ENCODE peak calls at places on chromosomes 1 and 21, in nine cellular contexts. K is astrocyte of the spinal cord, X is A673, N is tibial nerve, L is brain microvascular endothelial cell, I is HFFc6, P is BJ, F is cardiac muscle cell, J is transverse colon. O is an unnamed sample.

GRCh38 chr1:10694633-10695627 is 101.5 kb downstream of the CASZ1 start:
- DNase-seq in K (peak; percentile 59), X (peak; percentile 95), N (peak; percentile 67), L (peak; percentile 35), I (peak; percentile 53), P (peak; percentile 23), F (peak; percentile 95), J (peak; percentile 90), O (peak; percentile 67)

GRCh38 chr1:205335692-205336091 is 14.1 kb upstream of the NUAK2 start:
- DNase-seq in K (peak; percentile 71), X (peak; percentile 84), N (no peak), L (peak; percentile 45), I (peak; percentile 68), P (no peak), F (peak; percentile 90), J (peak; percentile 90), O (peak; percentile 93)

GRCh38 chr1:24207709-24208108 is 20.6 kb upstream of the IFNLR1 start:
- DNase-seq in K (no peak), X (no peak), N (no peak), L (no peak), I (no peak), P (no peak), F (no peak), J (no peak), O (no peak)

GRCh38 chr1:12438349-12438924 is 179.6 kb downstream of the DHRS3 start:
- DNase-seq in K (no peak), X (no peak), N (no peak), L (no peak), I (no peak), P (no peak), F (no peak), J (no peak), O (no peak)

GRCh38 chr1:243325305-243325890 is 69.6 kb downstream of the SDCCAG8 start:
- DNase-seq in K (peak; percentile 71), X (peak; percentile 49), N (no peak), L (peak; percentile 66), I (peak; percentile 56), P (no peak), F (peak; percentile 55), J (no peak), O (peak; percentile 26)

GRCh38 chr1:11795238-11795890 is 10.4 kb downstream of the MTHFR start:
- DNase-seq in K (no peak), X (no peak), N (no peak), L (no peak), I (no peak), P (no peak), F (no peak), J (no peak), O (no peak)

GRCh38 chr21:31117046-31117916 is 79.0 kb upstream of the KRTAP19-8 start:
- DNase-seq in K (peak; percentile 81), X (peak; percentile 29), N (no peak), L (peak; percentile 69), I (peak; percentile 27), P (peak; percentile 8), F (no peak), J (no peak), O (no peak)

GRCh38 chr1:167086033-167086432 is 4.1 kb downstream of the GPA33 start:
- DNase-seq in K (no peak), X (no peak), N (no peak), L (no peak), I (no peak), P (no peak), F (no peak), J (peak; percentile 63), O (no peak)

GRCh38 chr21:40393091-40393490 is 453.9 kb downstream of the DSCAM start:
- DNase-seq in K (no peak), X (no peak), N (no peak), L (no peak), I (no peak), P (no peak), F (no peak), J (no peak), O (no peak)

GRCh38 chr1:202994756-202995155 is 12.4 kb upstream of the TMEM183A start:
- DNase-seq in K (no peak), X (no peak), N (no peak), L (no peak), I (no peak), P (no peak), F (no peak), J (no peak), O (no peak)

GRCh38 chr1:94713472-94714141 is 106.5 kb upstream of the SLC44A3 start:
- DNase-seq in K (peak; percentile 93), X (no peak), N (peak; percentile 89), L (peak; percentile 91), I (peak; percentile 94), P (peak; percentile 83), F (peak; percentile 36), J (peak; percentile 81), O (no peak)

DNA sequence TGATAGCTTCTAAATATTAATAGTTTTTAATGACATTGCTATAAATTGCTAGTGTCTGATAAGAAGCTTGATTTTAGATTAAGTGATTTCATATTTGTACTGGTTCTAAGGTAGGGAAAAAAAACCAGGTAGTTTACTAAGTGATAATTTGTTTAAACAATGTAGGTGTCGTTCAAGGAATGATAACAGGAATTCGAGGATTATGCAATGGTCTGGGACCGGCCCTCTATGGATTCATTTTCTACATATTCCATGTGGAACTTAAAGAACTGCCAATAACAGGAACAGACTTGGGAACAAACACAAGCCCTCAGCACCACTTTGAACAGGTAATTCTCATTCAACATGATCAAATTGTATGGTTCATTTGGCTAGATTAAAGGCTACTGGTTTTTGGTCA is 52.4 kb downstream of the SASS6 start:
- DNase-seq in K (no peak), X (no peak), N (no peak), L (no peak), I (no peak), P (no peak), F (no peak), J (no peak), O (no peak)
- TF ChIP-seq CTCF in K (no peak), X (no peak), N (no peak), L (no peak), I (no peak), P (no peak), F (no peak), J (no peak), O (no peak)

GRCh38 chr1:119475866-119476439 is 31.1 kb upstream of the HSD3B1 start:
- DNase-seq in K (peak; percentile 15), X (peak; percentile 56), N (peak; percentile 14), L (peak; percentile 38), I (peak; percentile 15), P (no peak), F (peak; percentile 73), J (peak; percentile 71), O (peak; percentile 41)

GRCh38 chr1:119480175-119480574 is 26.8 kb upstream of the HSD3B1 start:
- DNase-seq in K (no peak), X (no peak), N (no peak), L (no peak), I (no peak), P (no peak), F (no peak), J (no peak), O (no peak)

GRCh38 chr1:119481951-119482350 is 25.1 kb upstream of the HSD3B1 start:
- DNase-seq in K (no peak), X (no peak), N (no peak), L (no peak), I (no peak), P (no peak), F (no peak), J (no peak), O (no peak)

GRCh38 chr1:119482517-119483425 is 24.2 kb upstream of the HSD3B1 start:
- DNase-seq in K (no peak), X (no peak), N (no peak), L (no peak), I (no peak), P (no peak), F (no peak), J (no peak), O (no peak)

DNA sequence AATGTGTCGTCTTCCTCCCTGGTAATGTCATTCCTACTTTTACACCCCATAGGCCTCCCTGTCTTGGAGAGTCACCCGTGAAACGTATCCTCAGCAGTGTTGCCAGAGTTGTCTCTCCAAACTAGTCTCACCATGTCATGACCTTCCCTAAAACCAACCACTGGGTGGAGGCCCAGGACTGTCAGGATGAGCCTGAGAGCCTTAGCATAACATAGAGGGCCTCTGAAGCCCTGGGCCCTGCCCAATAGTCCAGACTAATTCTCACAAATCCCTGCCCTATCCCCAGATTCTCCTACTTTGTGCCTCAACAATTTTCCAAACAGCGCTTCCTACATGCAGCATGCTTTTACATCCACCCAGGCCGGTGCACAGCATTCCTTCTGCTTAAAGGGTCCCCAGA is 29.3 kb upstream of the HSD3B1 start:
- DNase-seq in K (no peak), X (no peak), N (no peak), L (no peak), I (no peak), P (no peak), F (no peak), J (no peak), O (no peak)
- TF ChIP-seq CTCF in K (no peak), X (no peak), N (no peak), L (no peak), I (no peak), P (no peak), F (no peak), J (no peak), O (no peak)

GRCh38 chr1:27601321-27601770 is 2.6 kb downstream of the AHDC1 start:
- DNase-seq in K (no peak), X (no peak), N (no peak), L (no peak), I (no peak), P (no peak), F (no peak), J (no peak), O (no peak)

GRCh38 chr1:27601771-27602509 is 2.0 kb downstream of the AHDC1 start:
- DNase-seq in K (no peak), X (no peak), N (no peak), L (no peak), I (no peak), P (no peak), F (peak; percentile 35), J (peak; percentile 53), O (no peak)

GRCh38 chr1:27598902-27599528 is 4.9 kb downstream of the AHDC1 start:
- DNase-seq in K (peak; percentile 79), X (peak; percentile 55), N (no peak), L (peak; percentile 67), I (peak; percentile 67), P (no peak), F (peak; percentile 46), J (peak; percentile 48), O (no peak)

GRCh38 chr1:27599605-27600499 is 4.1 kb downstream of the AHDC1 start:
- DNase-seq in K (no peak), X (no peak), N (no peak), L (no peak), I (no peak), P (no peak), F (no peak), J (no peak), O (no peak)

GRCh38 chr1:27600500-27601175 is 3.3 kb downstream of the AHDC1 start:
- DNase-seq in K (no peak), X (peak; percentile 76), N (no peak), L (no peak), I (no peak), P (no peak), F (peak; percentile 79), J (no peak), O (no peak)
- TF ChIP-seq CTCF in K (peak; percentile 21), X (peak; percentile 38), N (no peak), L (no peak), I (peak; percentile 41), P (no peak), F (no peak), J (no peak), O (no peak)

DNA sequence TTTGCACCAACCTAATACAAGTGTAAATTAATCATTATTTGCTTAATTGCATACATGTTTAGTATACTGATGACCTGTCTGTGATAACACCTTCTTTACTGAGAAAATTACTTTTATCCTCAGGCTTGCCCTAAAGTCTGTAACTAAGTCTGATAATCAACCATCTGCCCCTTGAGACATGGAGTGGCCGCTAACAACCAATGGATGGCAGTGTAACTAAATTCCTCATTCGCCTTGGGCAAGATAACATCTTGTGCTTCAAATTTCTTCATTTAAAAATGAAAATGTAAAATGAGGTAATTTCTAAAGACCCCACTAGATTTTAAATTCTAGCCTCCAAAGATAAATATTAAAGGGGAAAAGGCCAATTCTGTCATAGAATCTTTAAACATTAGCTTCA is 85.1 kb downstream of the ENAH start:
- DNase-seq in K (no peak), X (peak; percentile 58), N (no peak), L (peak; percentile 18), I (no peak), P (no peak), F (no peak), J (no peak), O (no peak)
- TF ChIP-seq CTCF in K (no peak), X (peak; percentile 61), N (no peak), L (peak; percentile 49), I (peak; percentile 28), P (peak; percentile 6), F (peak; percentile 21), J (no peak), O (peak; percentile 25)

O was measured in neural crest cell.